ENCODE peak calls at places on chromosomes 4 and X, in five cellular contexts. Q is activated B cell treated with CpG ODN at 0.5 μM for 24 hours, P is coronary artery, N is left ventricle myocardium inferior, V is T-cell. F is an unnamed sample.
A peak's percentile ranks its signal among the peaks of the same experiment; 100 is the strongest.

GRCh38 chr4:155759372-155760252 is 791 bp downstream of the GUCY1B1 start:
- DNase-seq in Q (peak; percentile 17), P (peak; percentile 75), N (peak; percentile 86), V (no peak), F (peak; percentile 43)

GRCh38 chr4:82371398-82371972 is 2.3 kb downstream of the HNRNPD start:
- DNase-seq in Q (no peak), P (no peak), N (no peak), V (no peak), F (no peak)

GRCh38 chrX:80430826-80431501 is 10.7 kb downstream of the TENT5D start:
- DNase-seq in Q (no peak), P (no peak), N (no peak), V (no peak), F (no peak)

GRCh38 chr4:154490261-154490588 is 1.4 kb downstream of the DCHS2 start:
- DNase-seq in Q (no peak), P (no peak), N (no peak), V (no peak), F (no peak)

GRCh38 chr4:162116085-162116784 is 47.6 kb downstream of the FSTL5 start:
- DNase-seq in Q (no peak), P (no peak), N (no peak), V (no peak), F (no peak)

GRCh38 chrX:54945224-54945623 is 24.6 kb downstream of the TRO start:
- DNase-seq in Q (no peak), P (no peak), N (no peak), V (no peak), F (no peak)

GRCh38 chrX:7110821-7111276 is 36.7 kb upstream of the STS start:
- DNase-seq in Q (no peak), P (no peak), N (no peak), V (no peak), F (no peak)

GRCh38 chr4:5192271-5192670 is 141.0 kb downstream of the STK32B start:
- DNase-seq in Q (no peak), P (no peak), N (no peak), V (no peak), F (no peak)

GRCh38 chrX:151004085-151004484 is 20.9 kb downstream of the HMGB3 start:
- DNase-seq in Q (no peak), P (no peak), N (no peak), V (no peak), F (no peak)

GRCh38 chr4:38990241-38990640 is 42.0 kb downstream of the TMEM156 start:
- DNase-seq in Q (no peak), P (no peak), N (no peak), V (no peak), F (no peak)

GRCh38 chr4:177687117-177687516 is 244.9 kb upstream of the AGA start:
- DNase-seq in Q (no peak), P (no peak), N (no peak), V (no peak), F (no peak)

GRCh38 chr4:80197601-80198444 is 520 bp downstream of the PRDM8 start:
- DNase-seq in Q (no peak), P (no peak), N (no peak), V (no peak), F (no peak)

GRCh38 chrX:68719904-68720614 is 72.6 kb downstream of the STARD8 start:
- DNase-seq in Q (no peak), P (no peak), N (no peak), V (no peak), F (peak; percentile 46)

GRCh38 chr4:124234771-124235170 is 477.8 kb downstream of the ANKRD50 start:
- DNase-seq in Q (no peak), P (no peak), N (no peak), V (no peak), F (no peak)

GRCh38 chrX:130575831-130576404 is 174.1 kb downstream of the RBMX2 start:
- DNase-seq in Q (no peak), P (no peak), N (peak; percentile 15), V (no peak), F (no peak)

GRCh38 chr4:130099159-130099558 is 1003.2 kb downstream of the C4orf33 start:
- DNase-seq in Q (no peak), P (no peak), N (no peak), V (no peak), F (no peak)

GRCh38 chr4:8182858-8183725 is 16.0 kb upstream of the SH3TC1 start:
- DNase-seq in Q (no peak), P (no peak), N (peak; percentile 91), V (no peak), F (peak; percentile 91)

GRCh38 chrX:25555521-25555920 is 539.8 kb upstream of the ARX start:
- DNase-seq in Q (no peak), P (no peak), N (no peak), V (no peak), F (no peak)

GRCh38 chr4:46886711-46887110 is 22.3 kb downstream of the COX7B2 start:
- DNase-seq in Q (no peak), P (no peak), N (no peak), V (no peak), F (no peak)

GRCh38 chr4:40514409-40515025 is 115.1 kb downstream of the RBM47 start:
- DNase-seq in Q (no peak), P (no peak), N (no peak), V (no peak), F (peak; percentile 62)

GRCh38 chrX:8890794-8891193 is 89.6 kb upstream of the FAM9A start:
- DNase-seq in Q (no peak), P (no peak), N (no peak), V (no peak), F (no peak)

GRCh38 chrX:97294016-97294415 is 410.3 kb downstream of the RPA4 start:
- DNase-seq in Q (no peak), P (no peak), N (no peak), V (no peak), F (no peak)

GRCh38 chr4:149796381-149796780 is 19.3 kb downstream of the IQCM start:
- DNase-seq in Q (no peak), P (no peak), N (no peak), V (no peak), F (no peak)

GRCh38 chrX:78693547-78693946 is 34.4 kb upstream of the RTL3 start:
- DNase-seq in Q (no peak), P (no peak), N (no peak), V (no peak), F (no peak)

GRCh38 chrX:110403839-110404238 is 45.2 kb downstream of the RTL9 start:
- DNase-seq in Q (no peak), P (no peak), N (no peak), V (no peak), F (no peak)

GRCh38 chrX:45771560-45772340 is 571.1 kb upstream of the DIPK2B start:
- DNase-seq in Q (no peak), P (no peak), N (peak; percentile 25), V (peak; percentile 35), F (peak; percentile 29)

GRCh38 chrX:108186811-108187210 is 95.2 kb downstream of the ATG4A start:
- DNase-seq in Q (no peak), P (no peak), N (no peak), V (no peak), F (no peak)

GRCh38 chr4:985123-985830 is 1.6 kb upstream of the IDUA start:
- DNase-seq in Q (peak; percentile 57), P (no peak), N (peak; percentile 80), V (no peak), F (peak; percentile 96)

GRCh38 chrX:155094468-155095061 is 23.3 kb downstream of the BRCC3 start:
- DNase-seq in Q (no peak), P (no peak), N (no peak), V (no peak), F (no peak)

GRCh38 chr4:53676402-53676871 is 85.2 kb upstream of the LNX1 start:
- DNase-seq in Q (no peak), P (no peak), N (no peak), V (no peak), F (no peak)

GRCh38 chrX:10902001-10902400 is 209.1 kb upstream of the HCCS start:
- DNase-seq in Q (no peak), P (no peak), N (no peak), V (no peak), F (no peak)

GRCh38 chr4:28277931-28278330 is 1417.3 kb downstream of the STIM2 start:
- DNase-seq in Q (no peak), P (no peak), N (no peak), V (no peak), F (no peak)

GRCh38 chrX:30504309-30504708 is 73.3 kb downstream of the TASL start:
- DNase-seq in Q (no peak), P (no peak), N (no peak), V (no peak), F (no peak)

GRCh38 chrX:68832101-68832416 is 3.2 kb downstream of the EFNB1 start:
- DNase-seq in Q (no peak), P (peak; percentile 77), N (peak; percentile 30), V (no peak), F (peak; percentile 34)

GRCh38 chr4:14152834-14153519 is 525.5 kb upstream of the BOD1L1 start:
- DNase-seq in Q (no peak), P (no peak), N (no peak), V (no peak), F (no peak)

GRCh38 chr4:186669159-186669720 is 54.4 kb downstream of the FAT1 start:
- DNase-seq in Q (no peak), P (no peak), N (no peak), V (no peak), F (no peak)

F was measured in upper lobe of left lung.